ENCODE peak calls at places on chromosomes 1 and 21, in six cellular contexts. R, L, W, Q, X and T are unnamed samples.

GRCh38 chr1:17516303-17517214 is 22.9 kb upstream of the ARHGEF10L start:
- DNase-seq in W (no peak), R (peak; percentile 86), L (peak; percentile 85), X (no peak), Q (no peak), T (peak; percentile 47)

GRCh38 chr1:19582318-19582717 is 61.8 kb upstream of the NBL1 start:
- DNase-seq in Q (peak; percentile 34), X (no peak), W (peak; percentile 31), R (peak; percentile 88), L (no peak), T (peak; percentile 78)

GRCh38 chr1:59595774-59596173 is 219.0 kb upstream of the HOOK1 start:
- DNase-seq in Q (no peak), R (no peak), L (no peak), W (no peak), X (no peak), T (no peak)

GRCh38 chr1:157490337-157491165 is 61.8 kb downstream of the FCRL5 start:
- DNase-seq in X (no peak), Q (peak; percentile 58), L (peak; percentile 43), W (peak; percentile 23), R (peak; percentile 88), T (peak; percentile 69)

GRCh38 chr1:183986941-183987340 is 50.6 kb downstream of the COLGALT2 start:
- DNase-seq in Q (no peak), L (no peak), X (no peak), W (no peak), R (no peak), T (no peak)

GRCh38 chr1:118785246-118785645 is 202.9 kb downstream of the TBX15 start:
- DNase-seq in X (no peak), W (no peak), R (no peak), L (no peak), Q (peak; percentile 48), T (no peak)

GRCh38 chr1:182331412-182331811 is 60.2 kb downstream of the GLUL start:
- DNase-seq in R (no peak), W (no peak), L (no peak), Q (no peak), X (no peak), T (no peak)

GRCh38 chr1:38266197-38266520 is 219.6 kb upstream of the POU3F1 start:
- DNase-seq in W (no peak), L (peak; percentile 61), R (peak; percentile 84), X (no peak), Q (no peak), T (no peak)

GRCh38 chr1:71521655-71522264 is 440.9 kb upstream of the ZRANB2 start:
- DNase-seq in X (no peak), L (peak; percentile 2), Q (peak; percentile 55), R (peak; percentile 58), W (peak; percentile 36), T (peak; percentile 47)

GRCh38 chr21:45440736-45441350 is 35.9 kb downstream of the COL18A1 start:
- DNase-seq in Q (no peak), W (no peak), L (no peak), R (no peak), X (no peak), T (no peak)

GRCh38 chr1:31871703-31872102 is 55.9 kb upstream of the SPOCD1 start:
- DNase-seq in R (no peak), X (no peak), Q (no peak), L (peak; percentile 34), W (no peak), T (no peak)

GRCh38 chr1:203556047-203556851 is 62.3 kb downstream of the OPTC start:
- DNase-seq in X (peak; percentile 91), L (no peak), W (peak; percentile 48), R (peak; percentile 32), Q (peak; percentile 65), T (peak; percentile 42)

GRCh38 chr1:237282266-237282783 is 240.3 kb downstream of the RYR2 start:
- DNase-seq in L (no peak), R (no peak), X (no peak), W (no peak), Q (no peak), T (no peak)

GRCh38 chr1:35886606-35887431 is 3.8 kb downstream of the AGO1 start:
- DNase-seq in W (no peak), Q (no peak), L (peak; percentile 20), X (no peak), R (no peak), T (no peak)

GRCh38 chr1:205287723-205288122 is 33.8 kb downstream of the NUAK2 start:
- DNase-seq in W (no peak), X (no peak), R (no peak), L (no peak), Q (no peak), T (no peak)

GRCh38 chr1:205284420-205285144 is 37.0 kb downstream of the NUAK2 start:
- DNase-seq in X (peak; percentile 95), L (peak; percentile 97), R (peak; percentile 85), Q (peak; percentile 80), W (peak; percentile 90), T (peak; percentile 97)

GRCh38 chr1:205285391-205286101 is 36.0 kb downstream of the NUAK2 start:
- DNase-seq in Q (no peak), R (peak; percentile 54), W (no peak), X (no peak), L (no peak), T (no peak)

GRCh38 chr1:205286335-205286950 is 35.1 kb downstream of the NUAK2 start:
- DNase-seq in L (no peak), R (peak; percentile 75), X (no peak), Q (no peak), W (no peak), T (peak; percentile 41)

DNA sequence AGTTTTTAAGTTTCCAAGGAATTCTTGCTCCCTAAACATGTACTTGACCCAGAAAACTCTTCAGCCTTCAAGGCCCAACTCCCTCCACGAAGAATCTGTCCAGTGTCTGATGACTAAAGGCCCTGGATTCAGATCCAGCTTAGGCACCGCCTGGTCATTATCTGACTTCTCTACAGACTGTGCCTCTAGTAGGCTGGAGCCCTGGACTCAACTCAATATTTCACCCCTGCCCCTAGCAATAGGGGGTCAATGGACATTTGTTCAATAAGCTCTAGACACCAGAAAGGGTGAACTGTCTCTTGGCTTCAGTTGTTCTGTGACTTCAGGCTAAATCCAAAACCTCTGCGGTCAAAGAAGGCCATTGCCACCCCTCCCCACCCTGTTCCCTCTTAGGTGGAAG is 34.5 kb downstream of the NUAK2 start:
- DNase-seq in X (no peak), Q (no peak), R (no peak), L (no peak), W (no peak), T (no peak)
- TF ChIP-seq CTCF in X (no peak), Q (no peak), R (no peak), L (no peak), W (no peak), T (no peak)

GRCh38 chr1:235108876-235109275 is 19.8 kb downstream of the TOMM20 start:
- DNase-seq in Q (no peak), W (no peak), X (no peak), R (no peak), L (no peak), T (no peak)

GRCh38 chr1:235108185-235108593 is 20.4 kb downstream of the TOMM20 start:
- DNase-seq in Q (no peak), W (no peak), X (no peak), R (no peak), L (no peak), T (no peak)

GRCh38 chr1:235113183-235113917 is 15.3 kb downstream of the TOMM20 start:
- DNase-seq in W (no peak), Q (no peak), X (no peak), R (no peak), L (no peak), T (no peak)

GRCh38 chr1:235111107-235111506 is 17.5 kb downstream of the TOMM20 start:
- DNase-seq in W (no peak), Q (no peak), X (no peak), R (no peak), L (no peak), T (no peak)

GRCh38 chr1:235112297-235113182 is 16.1 kb downstream of the TOMM20 start:
- DNase-seq in L (no peak), Q (no peak), R (no peak), X (no peak), W (no peak), T (no peak)
- TF ChIP-seq EP300 in L (no peak), Q (no peak), R (no peak), X (no peak), W (no peak), T (no peak)

GRCh38 chr1:114740331-114740730 is 17.5 kb downstream of the CSDE1 start:
- DNase-seq in Q (no peak), W (no peak), L (no peak), R (no peak), X (no peak), T (no peak)

GRCh38 chr1:114745351-114745750 is 12.4 kb downstream of the CSDE1 start:
- DNase-seq in X (no peak), L (no peak), Q (no peak), W (no peak), R (no peak), T (no peak)

GRCh38 chr1:114746450-114747121 is 11.2 kb downstream of the CSDE1 start:
- DNase-seq in W (no peak), R (no peak), Q (no peak), L (no peak), X (no peak), T (no peak)

GRCh38 chr1:114737314-114737713 is 20.5 kb downstream of the CSDE1 start:
- DNase-seq in W (no peak), L (no peak), R (peak; percentile 64), X (no peak), Q (no peak), T (no peak)

GRCh38 chr1:114741963-114742746 is 15.6 kb downstream of the CSDE1 start:
- DNase-seq in L (no peak), X (no peak), R (no peak), W (no peak), Q (no peak), T (no peak)
- H3K36me3 ChIP-seq in L (peaks cover 70% of the 10 kb centered on the region), X (peaks cover 6% of the 10 kb centered on the region), R (peaks cover 36% of the 10 kb centered on the region), W (no peaks in the 10 kb centered on the region), Q (no peaks in the 10 kb centered on the region), T (peaks cover 15% of the 10 kb centered on the region)

GRCh38 chr1:168392958-168393357 is 112.3 kb downstream of the TBX19 start:
- DNase-seq in W (no peak), X (no peak), L (no peak), Q (no peak), R (no peak), T (no peak)
- TF ChIP-seq CTCF in W (no peak), X (no peak), L (no peak), Q (no peak), R (no peak), T (no peak)

GRCh38 chr1:235328271-235329138 is at the start of gene GGPS1:
- DNase-seq in R (peak; percentile 98), L (peak; percentile 100), Q (peak; percentile 96), W (peak; percentile 98), X (peak; percentile 99), T (peak; percentile 98)
- TF ChIP-seq EP300 in R (no peak), L (no peak), Q (peak; percentile 100), W (peak; percentile 24), X (no peak), T (no peak)

GRCh38 chr1:197124376-197124775 is 22.1 kb downstream of the ASPM start:
- DNase-seq in X (no peak), R (no peak), L (no peak), W (no peak), Q (no peak), T (no peak)
- H3K36me3 ChIP-seq in X (no peaks in the 10 kb centered on the region), R (no peaks in the 10 kb centered on the region), L (peaks cover 28% of the 10 kb centered on the region), W (no peaks in the 10 kb centered on the region), Q (no peaks in the 10 kb centered on the region), T (no peaks in the 10 kb centered on the region)